ENCODE peak calls at places on chromosomes 11 and 22, in six cellular contexts. W is tibial nerve, B is transverse colon, M is stomach, Y is GM12878, L is K562. F is an unnamed sample.

GRCh38 chr11:83746921-83747585 is 460.9 kb upstream of the CCDC90B start:
- DNase-seq in W (no peak), L (no peak), Y (no peak), B (no peak), M (no peak), F (no peak)

GRCh38 chr11:68840661-68841653 is 759 bp downstream of the CPT1A start:
- DNase-seq in M (peak), L (peak), Y (no peak), W (no peak), B (peak), F (peak)

GRCh38 chr11:65558002-65558784 is at the start of gene LTBP3:
- DNase-seq in B (peak), W (peak), Y (no peak), L (peak), M (peak), F (peak)

GRCh38 chr11:14773755-14774154 is 118.3 kb downstream of the CYP2R1 start:
- DNase-seq in Y (no peak), M (no peak), W (no peak), L (no peak), B (no peak), F (no peak)

GRCh38 chr11:111336582-111337256 is 38.4 kb downstream of the POU2AF3 start:
- DNase-seq in W (no peak), B (no peak), Y (no peak), L (no peak), M (no peak), F (no peak)

GRCh38 chr11:61816736-61817455 is at the start of gene FADS1:
- DNase-seq in W (peak), Y (peak), L (peak), M (peak), B (peak), F (peak)

GRCh38 chr11:17275376-17276235 is 933 bp upstream of the NUCB2 start:
- DNase-seq in L (no peak), M (no peak), W (no peak), Y (no peak), B (no peak), F (no peak)

GRCh38 chr11:104402812-104403521 is 239.0 kb upstream of the PDGFD start:
- DNase-seq in Y (no peak), W (no peak), B (no peak), L (no peak), M (no peak), F (no peak)

GRCh38 chr22:40009231-40009769 is 14.5 kb downstream of the FAM83F start:
- DNase-seq in M (peak), L (peak), W (no peak), Y (no peak), B (peak), F (no peak)

GRCh38 chr11:14331476-14332136 is 27.4 kb downstream of the RRAS2 start:
- DNase-seq in W (no peak), L (no peak), M (no peak), Y (no peak), B (no peak), F (no peak)

GRCh38 chr11:46827995-46828394 is 18.1 kb downstream of the CKAP5 start:
- DNase-seq in M (no peak), L (no peak), B (no peak), W (no peak), Y (no peak), F (no peak)

GRCh38 chr11:131246589-131247164 is 123.7 kb upstream of the NTM start:
- DNase-seq in Y (no peak), L (peak), W (peak), B (peak), M (peak), F (no peak)

GRCh38 chr11:14455648-14456430 is 43.8 kb downstream of the COPB1 start:
- DNase-seq in L (no peak), M (no peak), Y (no peak), W (no peak), B (no peak), F (no peak)

GRCh38 chr11:116449522-116449921 is 323.3 kb downstream of the BUD13 start:
- DNase-seq in Y (no peak), M (no peak), L (no peak), W (no peak), B (no peak), F (no peak)

GRCh38 chr11:3340025-3340424 is 38.9 kb downstream of the ZNF195 start:
- DNase-seq in M (no peak), W (no peak), B (no peak), Y (no peak), L (peak), F (no peak)

GRCh38 chr11:1449516-1450270 is 36.9 kb downstream of the MOB2 start:
- DNase-seq in B (no peak), Y (no peak), M (no peak), W (no peak), L (no peak), F (no peak)

GRCh38 chr11:90845126-90845525 is 622.3 kb upstream of the CHORDC1 start:
- DNase-seq in L (no peak), Y (no peak), M (no peak), B (no peak), W (no peak), F (no peak)

GRCh38 chr22:47284360-47284759 is 521.9 kb downstream of the TBC1D22A start:
- DNase-seq in Y (no peak), B (no peak), W (no peak), M (no peak), L (no peak), F (no peak)

GRCh38 chr11:8699903-8700302 is 17.3 kb downstream of the RPL27A start:
- DNase-seq in L (no peak), W (no peak), B (peak), Y (no peak), M (no peak), F (no peak)

GRCh38 chr11:129277216-129277838 is 85.2 kb upstream of the ARHGAP32 start:
- DNase-seq in B (no peak), L (no peak), W (no peak), M (no peak), Y (no peak), F (no peak)

GRCh38 chr22:42172385-42173172 is 42.0 kb upstream of the CYP2D6 start:
- DNase-seq in Y (no peak), B (peak), M (no peak), W (no peak), L (no peak), F (no peak)

GRCh38 chr22:19880786-19881569 is 26.3 kb upstream of the GNB1L start:
- DNase-seq in M (no peak), L (peak), B (no peak), W (peak), Y (no peak), F (peak)

GRCh38 chr22:19879248-19879575 is 24.5 kb upstream of the GNB1L start:
- DNase-seq in L (no peak), M (no peak), Y (no peak), W (no peak), B (no peak), F (no peak)

GRCh38 chr22:19879996-19880785 is 25.5 kb upstream of the GNB1L start:
- DNase-seq in Y (no peak), W (no peak), B (no peak), L (no peak), M (no peak), F (no peak)

GRCh38 chr22:19878461-19879247 is 24.0 kb upstream of the GNB1L start:
- DNase-seq in B (no peak), Y (no peak), M (no peak), W (no peak), L (no peak), F (no peak)

GRCh38 chr22:19879651-19879995 is 24.9 kb upstream of the GNB1L start:
- DNase-seq in W (no peak), L (no peak), Y (no peak), B (no peak), M (no peak), F (no peak)
- TF ChIP-seq POLR2A in W (no peak), L (no peak), Y (no peak), B (no peak), M (no peak), F (no peak)

GRCh38 chr11:69881467-69882269 is 62.5 kb upstream of the FGF3 start:
- DNase-seq in L (no peak), Y (no peak), B (no peak), M (no peak), W (no peak), F (no peak)
- TF ChIP-seq CTCF in L (peak), Y (peak), B (no peak), M (no peak), W (no peak), F (no peak)

GRCh38 chr11:123653997-123654565 is 343 bp downstream of the SCN3B start:
- DNase-seq in M (peak), Y (no peak), B (peak), W (no peak), L (peak), F (peak)

GRCh38 chr11:123653405-123653996 is 923 bp downstream of the SCN3B start:
- DNase-seq in Y (no peak), M (no peak), B (no peak), W (no peak), L (no peak), F (no peak)

GRCh38 chr11:123659311-123659710 is 4.9 kb upstream of the SCN3B start:
- DNase-seq in B (no peak), Y (no peak), W (no peak), M (no peak), L (no peak), F (no peak)

GRCh38 chr11:123650901-123651300 is 3.5 kb downstream of the SCN3B start:
- DNase-seq in B (no peak), Y (no peak), W (no peak), M (no peak), L (no peak), F (no peak)

DNA sequence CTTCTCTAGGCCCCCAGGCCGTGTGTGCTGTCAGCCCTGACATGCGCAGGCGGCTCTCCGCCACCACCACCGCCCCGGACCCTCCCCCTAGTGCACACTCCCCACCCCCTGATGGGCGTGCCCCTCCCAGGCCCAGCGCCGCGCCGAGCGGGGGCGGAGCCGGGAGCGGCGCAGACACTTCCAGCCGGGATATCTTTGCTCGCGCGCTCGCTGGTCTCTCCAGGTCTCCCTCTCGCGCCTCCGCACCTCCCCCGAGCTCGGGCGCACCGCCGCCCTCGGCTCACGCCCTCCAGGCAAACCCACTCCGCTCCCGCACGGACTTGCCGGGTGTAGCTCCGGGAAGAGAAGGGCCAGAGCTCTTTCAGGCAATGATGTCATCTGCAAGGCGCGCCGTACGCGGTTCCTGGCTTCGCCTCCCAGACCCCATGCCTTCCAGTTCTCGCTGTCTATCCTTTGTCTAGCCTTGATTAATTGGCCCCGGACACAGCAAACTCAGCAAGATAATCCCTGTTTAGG is at the start of gene SCN3B:
- DNase-seq in M (peak), W (no peak), Y (no peak), L (peak), B (peak), F (peak)
- TF ChIP-seq EP300 in M (no peak), W (no peak), Y (no peak), L (no peak), B (no peak), F (no peak)

DNA sequence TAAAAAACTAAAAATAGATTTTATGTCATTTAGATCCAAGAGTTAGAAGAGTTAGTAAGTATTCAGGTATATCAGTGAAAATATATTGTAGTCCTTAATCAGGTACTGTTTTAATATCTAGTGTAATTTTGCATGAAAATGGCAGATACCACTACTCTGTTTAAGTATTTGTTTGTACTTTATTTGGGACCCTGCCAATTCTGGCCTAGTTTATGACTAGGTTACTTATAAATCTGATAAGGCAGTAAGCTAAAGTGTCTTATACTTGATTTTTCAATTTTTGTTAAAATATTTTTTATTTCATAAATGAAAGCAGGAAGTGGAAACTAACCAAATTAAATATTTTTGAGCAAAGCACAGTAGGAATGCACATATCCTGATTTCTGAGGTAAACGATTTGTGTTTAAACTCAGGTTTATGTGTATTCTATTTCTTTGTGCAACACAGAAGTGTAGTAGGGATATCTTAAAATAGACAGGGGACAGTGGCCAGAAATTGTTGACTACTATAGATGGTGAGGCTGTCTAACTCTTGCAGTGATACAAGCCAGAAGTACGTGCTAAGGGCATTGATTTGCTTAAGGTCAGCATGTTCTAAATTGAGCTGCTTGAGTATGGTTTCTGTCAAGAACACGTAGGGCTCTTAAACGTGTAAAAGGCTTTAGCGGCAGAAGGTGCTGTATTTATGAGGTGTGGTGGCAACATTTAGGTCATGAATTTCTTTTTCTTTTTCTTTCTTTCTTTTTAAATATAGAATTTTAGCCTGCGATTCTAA is 34.0 kb downstream of the HIPK3 start:
- DNase-seq in Y (peak), B (no peak), L (no peak), M (no peak), W (no peak), F (no peak)
- TF ChIP-seq POLR2A in Y (no peak), B (no peak), L (no peak), M (no peak), W (no peak), F (no peak)

GRCh38 chr11:57746920-57747319 is 4.7 kb downstream of the BTBD18 start:
- DNase-seq in B (no peak), W (no peak), L (no peak), M (no peak), Y (no peak), F (no peak)
- TF ChIP-seq CTCF in B (no peak), W (no peak), L (no peak), M (no peak), Y (no peak), F (no peak)

GRCh38 chr11:45590743-45591142 is 74.7 kb downstream of the CHST1 start:
- DNase-seq in W (no peak), L (no peak), M (no peak), B (no peak), Y (no peak), F (no peak)

GRCh38 chr11:45596571-45596970 is 68.9 kb downstream of the CHST1 start:
- DNase-seq in W (no peak), L (no peak), B (no peak), M (no peak), Y (no peak), F (no peak)

GRCh38 chr11:45597116-45597515 is 68.3 kb downstream of the CHST1 start:
- DNase-seq in Y (no peak), M (no peak), B (no peak), W (no peak), L (no peak), F (no peak)

GRCh38 chr11:45593992-45594391 is 71.4 kb downstream of the CHST1 start:
- DNase-seq in M (no peak), B (no peak), W (no peak), Y (no peak), L (peak), F (no peak)

DNA sequence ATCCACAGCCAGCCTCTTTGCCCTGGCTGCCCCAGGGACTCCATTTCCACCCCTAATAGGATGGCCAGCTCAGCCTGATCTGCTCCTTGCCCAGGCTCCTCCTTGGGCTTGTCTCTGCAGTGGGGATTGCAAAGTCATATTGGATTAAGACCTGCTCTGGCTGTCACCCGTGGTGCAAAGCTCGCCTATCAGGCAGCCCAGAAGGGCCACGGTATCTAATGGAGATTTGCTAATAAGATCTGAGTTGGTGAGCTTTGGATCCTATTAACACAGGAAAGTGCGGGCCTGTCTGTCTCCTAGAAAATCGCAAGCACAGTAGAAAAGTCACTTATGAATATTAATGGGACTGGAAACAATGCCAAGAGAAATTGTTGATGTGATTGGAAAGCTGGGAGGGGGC is 72.8 kb downstream of the CHST1 start:
- DNase-seq in W (no peak), L (no peak), M (no peak), B (no peak), Y (no peak), F (no peak)
- TF ChIP-seq EP300 in W (no peak), L (no peak), M (no peak), B (no peak), Y (no peak), F (no peak)

GRCh38 chr22:18078329-18079041 is 695 bp downstream of the PEX26 start:
- DNase-seq in Y (no peak), B (peak), W (no peak), M (peak), L (peak), F (peak)

GRCh38 chr22:18079706-18080230 is 2.0 kb downstream of the PEX26 start:
- DNase-seq in B (no peak), Y (no peak), L (no peak), M (no peak), W (no peak), F (no peak)

GRCh38 chr22:18076060-18076497 is 1.7 kb upstream of the PEX26 start:
- DNase-seq in B (peak), L (peak), Y (no peak), W (peak), M (peak), F (peak)

GRCh38 chr22:18077087-18077638 is 627 bp upstream of the PEX26 start:
- DNase-seq in M (no peak), W (no peak), Y (no peak), L (no peak), B (no peak), F (no peak)

DNA sequence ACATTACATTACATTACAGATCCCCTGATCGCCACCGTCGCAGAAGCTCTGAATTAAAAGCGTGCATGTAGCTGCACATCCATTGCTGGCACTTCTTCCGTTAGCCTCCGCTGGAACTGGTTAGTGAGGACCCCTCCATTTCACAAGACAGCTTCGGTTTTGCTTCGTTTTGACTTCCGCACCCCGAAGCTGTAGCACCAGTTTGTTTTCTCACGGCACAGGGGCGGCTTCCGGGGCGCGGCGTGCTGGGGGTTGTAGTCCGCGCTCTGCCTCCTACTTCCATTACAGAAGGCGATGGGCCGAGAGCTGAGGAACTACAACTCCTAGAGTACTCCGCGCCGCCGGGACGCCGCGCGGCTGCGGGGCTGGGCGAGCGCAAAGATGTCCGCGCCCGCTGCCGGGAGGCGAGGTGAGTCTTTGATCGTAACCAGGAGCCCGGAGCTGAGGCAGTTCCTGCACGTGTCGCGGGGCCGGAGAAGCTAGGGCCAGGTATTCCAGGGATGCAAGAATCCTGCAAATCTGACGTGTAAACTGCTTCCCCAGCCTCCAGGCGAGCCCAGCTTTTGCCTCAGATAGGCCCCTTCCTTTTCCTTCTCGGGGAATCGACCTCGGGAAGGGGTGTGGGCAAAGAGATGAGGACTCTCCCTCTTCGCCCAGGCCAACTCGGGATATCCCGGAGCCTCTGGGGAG is at the start of gene PEX26:
- DNase-seq in Y (peak), M (peak), W (peak), B (peak), L (peak), F (peak)
- TF ChIP-seq POLR2A in Y (peak), M (no peak), W (peak), B (peak), L (peak), F (no peak)

DNA sequence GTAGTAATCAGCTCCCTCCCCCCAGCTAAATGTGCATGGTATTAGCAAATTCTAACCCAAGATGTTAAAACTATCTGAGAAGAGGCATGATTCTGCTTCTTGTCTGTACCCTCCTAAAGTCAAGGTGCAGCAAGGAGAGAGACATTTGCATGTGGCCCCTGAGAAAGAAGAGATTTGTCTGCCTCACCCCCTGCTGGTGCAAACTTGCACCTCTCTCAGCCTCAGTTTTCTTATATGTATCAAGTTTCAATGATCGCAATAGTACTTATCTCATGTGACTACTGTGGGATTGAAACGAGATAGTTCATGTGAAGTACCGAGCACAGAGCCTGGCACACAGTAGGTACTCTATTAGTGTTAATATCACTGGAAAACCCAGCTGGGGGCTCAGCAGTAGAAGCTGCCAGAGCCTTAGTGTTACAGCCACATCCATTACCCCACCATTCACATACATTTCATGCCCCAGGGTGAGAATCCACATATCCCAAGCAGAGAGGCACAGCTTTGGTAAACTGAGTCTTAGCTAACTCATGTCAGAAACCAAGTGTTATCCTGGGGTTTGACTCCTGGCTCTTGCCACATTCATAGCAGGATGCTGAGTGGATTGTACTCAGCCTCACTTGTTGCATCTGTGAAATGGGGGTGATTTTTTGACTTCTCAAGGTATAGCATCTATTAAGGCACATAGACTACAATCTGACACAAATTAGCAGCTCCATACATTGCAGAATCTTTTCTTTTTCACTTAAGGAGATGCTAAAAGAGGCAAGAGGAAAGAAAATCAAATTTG is 24.9 kb downstream of the CD44 start:
- DNase-seq in Y (no peak), L (no peak), M (no peak), W (no peak), B (no peak), F (no peak)
- TF ChIP-seq CTCF in Y (peak), L (no peak), M (peak), W (no peak), B (peak), F (no peak)

F was measured in ovary.